ENCODE peak calls at places on chromosomes 13 and 19, in five cellular contexts. L is fibroblast of lung; V is AG04450; A is BE2C; J is CD4-positive, alpha-beta memory T cell. P is an unnamed sample. For H3K9me3, the result is how much of the 10 kb centered on the place peaks cover.

GRCh38 chr19:42166336-42166735 is 34.1 kb upstream of the POU2F2 start:
- DNase-seq in L (no peak), V (no peak), A (no peak), J (no peak), P (no peak)

GRCh38 chr13:98853791-98854191 is 101.3 kb upstream of the SLC15A1 start:
- DNase-seq in L (peak), V (no peak), A (no peak), J (no peak), P (no peak)

GRCh38 chr19:48913114-48913513 is 13.0 kb downstream of the NUCB1 start:
- DNase-seq in L (no peak), V (no peak), A (no peak), J (no peak), P (no peak)

GRCh38 chr13:95437561-95437960 is 115.0 kb upstream of the CLDN10 start:
- DNase-seq in L (no peak), V (no peak), A (no peak), J (no peak), P (no peak)

GRCh38 chr19:2962018-2962670 is 15.2 kb upstream of the TLE6 start:
- DNase-seq in L (peak), V (peak), A (peak), J (peak), P (peak)

GRCh38 chr19:48152552-48152951 is 17.6 kb downstream of the LIG1 start:
- DNase-seq in L (peak), V (peak), A (peak), J (peak), P (peak)

GRCh38 chr13:44230736-44231135 is 142.9 kb upstream of the SERP2 start:
- DNase-seq in L (no peak), V (no peak), A (no peak), J (no peak), P (no peak)

GRCh38 chr13:32142956-32143375 is 111.4 kb downstream of the FRY start:
- DNase-seq in L (peak), V (peak), A (no peak), J (no peak), P (no peak)

GRCh38 chr13:39561971-39562370 is 41.0 kb downstream of the LHFPL6 start:
- DNase-seq in L (no peak), V (no peak), A (no peak), J (no peak), P (no peak)

GRCh38 chr13:104764600-104764999 is 1698.4 kb upstream of the SLC10A2 start:
- DNase-seq in L (no peak), V (no peak), A (no peak), J (no peak), P (no peak)

GRCh38 chr13:49336655-49337054 is 88.9 kb downstream of the CDADC1 start:
- DNase-seq in L (no peak), V (no peak), A (no peak), J (no peak), P (no peak)

GRCh38 chr19:9836021-9836420 is 903 bp downstream of the PIN1 start:
- DNase-seq in L (peak), V (no peak), A (no peak), J (no peak), P (no peak)

GRCh38 chr19:1901940-1902404 is 3.2 kb upstream of the ADAT3 start:
- DNase-seq in L (peak), V (no peak), A (no peak), J (no peak), P (no peak)

GRCh38 chr19:29263305-29264080 is 50.5 kb upstream of the UQCRFS1 start:
- DNase-seq in L (peak), V (no peak), A (peak), J (peak), P (peak)

GRCh38 chr19:49231389-49231788 is 73.8 kb downstream of the TRPM4 start:
- DNase-seq in L (no peak), V (no peak), A (no peak), J (peak), P (peak)

GRCh38 chr13:19634129-19634740 is 776 bp downstream of the MPHOSPH8 start:
- DNase-seq in L (peak), V (no peak), A (no peak), J (no peak), P (no peak)

GRCh38 chr19:1364070-1364719 is 19.5 kb upstream of the NDUFS7 start:
- DNase-seq in L (no peak), V (no peak), A (no peak), J (no peak), P (no peak)

GRCh38 chr19:7540761-7541480 is 5.4 kb downstream of the PNPLA6 start:
- DNase-seq in L (no peak), V (no peak), A (peak), J (no peak), P (no peak)

GRCh38 chr19:2150794-2151338 is 500 bp downstream of the AP3D1 start:
- DNase-seq in L (no peak), V (no peak), A (no peak), J (peak), P (no peak)

GRCh38 chr13:46211521-46212351 is at the start of gene LRRC63:
- DNase-seq in L (peak), V (no peak), A (peak), J (peak), P (peak)

GRCh38 chr13:20616059-20616797 is 49.3 kb downstream of the IFT88 start:
- DNase-seq in L (peak), V (peak), A (no peak), J (no peak), P (no peak)

GRCh38 chr19:22261596-22261995 is 24.6 kb upstream of the ZNF729 start:
- DNase-seq in L (no peak), V (no peak), A (no peak), J (no peak), P (no peak)
- H3K9me3 ChIP-seq in L (under half), V (half or more), A (under half), J (under half), P (under half)

DNA sequence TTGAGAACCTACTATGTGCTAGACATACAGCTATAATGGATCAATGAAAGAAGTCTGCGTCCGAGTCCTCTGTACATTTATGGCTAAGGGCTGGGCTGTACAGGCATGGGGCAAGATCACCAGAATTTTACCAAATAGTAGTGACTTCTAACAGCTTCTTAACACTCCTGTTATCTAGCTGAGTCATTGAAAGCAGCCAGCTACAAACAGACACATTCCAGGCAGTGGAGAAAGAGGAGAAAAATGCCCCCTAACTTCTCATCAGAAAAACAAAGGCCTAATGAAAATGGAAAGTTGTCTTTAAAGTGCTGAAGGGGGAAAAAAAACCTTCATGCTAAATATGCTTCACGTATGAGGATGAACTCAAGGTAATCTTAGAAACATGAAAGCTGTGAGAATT is 14.3 kb upstream of the ZNF667 start:
- DNase-seq in L (no peak), V (no peak), A (no peak), J (no peak), P (no peak)
- H3K9me3 ChIP-seq in L (under half), V (under half), A (under half), J (under half), P (under half)

GRCh38 chr19:21571316-21571715 is 65.9 kb downstream of the ZNF429 start:
- DNase-seq in L (no peak), V (no peak), A (no peak), J (no peak), P (no peak)
- H3K9me3 ChIP-seq in L (under half), V (half or more), A (under half), J (under half), P (under half)

DNA sequence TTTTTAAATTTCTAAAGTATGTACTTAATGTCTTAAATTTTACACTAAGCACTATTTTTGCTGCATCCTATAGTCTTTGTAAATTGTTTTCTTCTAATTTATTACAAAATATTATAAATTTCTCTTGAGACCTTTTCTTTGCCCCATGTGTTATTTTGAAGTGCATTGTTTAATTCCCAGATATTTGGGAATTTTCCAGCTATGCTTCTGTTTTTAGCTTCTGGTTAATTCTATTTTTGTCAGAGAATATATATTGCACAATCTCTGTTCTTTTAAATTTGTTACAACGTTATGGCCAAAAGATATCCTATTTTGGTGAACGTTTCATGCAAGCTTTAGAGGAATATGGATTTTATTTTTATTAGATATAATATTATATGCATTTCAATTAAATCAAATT is 917.4 kb upstream of the MIR17HG start:
- DNase-seq in L (peak), V (no peak), A (no peak), J (no peak), P (no peak)
- H3K9me3 ChIP-seq in L (under half), V (under half), A (under half), J (under half), P (under half)

GRCh38 chr19:53285087-53285486 is 17.6 kb upstream of the VN1R4 start:
- DNase-seq in L (no peak), V (no peak), A (no peak), J (no peak), P (no peak)

GRCh38 chr19:53294786-53295441 is 27.4 kb upstream of the VN1R4 start:
- DNase-seq in L (peak), V (no peak), A (no peak), J (no peak), P (no peak)

DNA sequence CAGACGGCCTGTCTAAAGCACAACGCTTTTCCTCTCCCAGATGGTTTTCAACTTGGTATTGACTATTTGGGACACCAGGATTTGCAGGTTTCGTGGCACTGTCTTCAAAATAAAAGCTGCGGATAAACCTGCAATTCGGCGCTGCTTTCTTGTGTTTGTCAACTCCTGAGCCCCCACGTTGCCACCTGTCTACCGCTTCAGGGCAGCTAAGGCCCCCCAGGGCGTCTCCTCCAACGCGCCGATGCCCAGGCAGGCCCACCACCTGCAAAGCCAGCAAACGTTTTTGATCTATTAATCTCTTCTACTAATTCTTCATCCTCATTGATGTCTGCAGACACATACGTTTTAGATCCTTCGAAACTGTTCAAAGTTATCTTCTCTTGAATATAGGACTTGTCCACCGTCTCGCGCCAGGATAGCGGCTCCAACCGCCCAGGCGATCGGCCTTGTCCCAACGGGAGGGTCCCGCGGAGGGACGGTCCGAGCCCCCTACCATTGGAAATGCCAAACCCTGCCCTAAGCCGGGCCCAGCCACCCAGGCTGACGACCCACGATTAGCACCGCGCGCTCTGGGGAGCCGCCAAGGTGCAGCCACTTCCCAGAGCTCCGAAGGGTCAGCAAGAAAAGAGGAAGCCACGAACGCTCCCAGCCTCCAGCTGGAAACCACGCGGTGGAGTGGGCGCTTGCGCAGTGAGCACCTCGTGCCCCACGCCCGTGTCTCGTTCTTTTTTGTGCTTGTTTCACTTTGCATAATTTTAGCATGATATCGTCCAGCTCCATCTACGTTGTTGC is 23.4 kb upstream of the VN1R4 start:
- DNase-seq in L (no peak), V (no peak), A (no peak), J (no peak), P (no peak)
- H3K9me3 ChIP-seq in L (under half), V (under half), A (under half), J (under half), P (under half)

DNA sequence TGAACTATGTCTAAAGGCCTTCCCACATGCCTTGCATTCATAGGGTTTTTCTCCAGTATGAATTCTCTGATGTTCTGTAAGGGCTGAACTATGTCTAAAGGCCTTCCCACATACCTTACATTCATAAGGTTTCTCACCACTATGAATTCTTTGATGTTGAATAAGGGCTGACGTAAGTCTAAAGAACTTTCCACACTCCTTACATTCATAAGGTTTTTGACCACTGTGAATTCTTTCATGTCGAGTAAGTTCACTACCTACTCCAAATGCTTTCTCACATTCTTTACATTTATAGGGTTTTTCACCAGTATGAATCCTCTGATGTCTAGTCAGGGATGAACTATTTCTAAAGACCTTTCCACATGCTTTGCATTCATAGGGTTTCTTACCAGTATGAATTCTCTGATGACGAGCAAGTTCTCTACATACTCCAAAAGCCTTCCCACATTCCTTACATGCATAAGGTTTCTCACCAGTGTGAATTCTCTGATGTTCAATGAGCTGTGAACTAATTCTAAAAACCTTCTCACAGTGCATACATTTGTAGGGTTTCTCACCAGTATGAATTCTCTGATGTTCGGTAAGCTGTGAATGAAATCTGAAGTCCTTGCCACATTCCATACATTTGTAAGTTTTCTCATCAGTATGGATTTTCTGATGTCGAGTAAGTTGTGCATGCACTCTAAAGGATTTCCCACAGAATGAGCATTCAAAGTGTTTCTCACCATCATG is 19.1 kb upstream of the ZNF260 start:
- DNase-seq in L (peak), V (no peak), A (no peak), J (no peak), P (no peak)
- H3K9me3 ChIP-seq in L (under half), V (under half), A (under half), J (half or more), P (half or more)

P was measured in T-helper 17 cell.